ENCODE peak calls at places on chromosome 22, in eight cellular contexts. U, N, J, V, K, M, Q and B are unnamed samples.

GRCh38 chr22:17472886-17473285 is 90.4 kb upstream of the SLC25A18 start:
- DNase-seq in U (no peak), N (no peak), J (no peak), V (no peak), K (peak), M (no peak), Q (no peak), B (no peak)

GRCh38 chr22:23064381-23065068 is 5.8 kb upstream of the GNAZ start:
- DNase-seq in U (no peak), N (no peak), J (no peak), V (no peak), K (no peak), M (no peak), Q (no peak), B (no peak)

GRCh38 chr22:48919851-48920589 is 907.7 kb downstream of the BRD1 start:
- DNase-seq in U (no peak), N (no peak), J (no peak), V (no peak), K (no peak), M (no peak), Q (no peak), B (no peak)

GRCh38 chr22:50161508-50162390 is 8.8 kb upstream of the PANX2 start:
- DNase-seq in U (no peak), N (no peak), J (no peak), V (no peak), K (no peak), M (no peak), Q (no peak), B (no peak)

GRCh38 chr22:35214968-35215367 is 42.3 kb upstream of the HMGXB4 start:
- DNase-seq in U (no peak), N (no peak), J (no peak), V (no peak), K (no peak), M (no peak), Q (no peak), B (no peak)

GRCh38 chr22:24063361-24063760 is 52.3 kb downstream of the CABIN1 start:
- DNase-seq in U (no peak), N (no peak), J (no peak), V (no peak), K (no peak), M (no peak), Q (no peak), B (no peak)

GRCh38 chr22:50206599-50206998 is 5.8 kb downstream of the SELENOO start:
- DNase-seq in U (peak), N (peak), J (peak), V (peak), K (peak), M (peak), Q (no peak), B (no peak)

GRCh38 chr22:31248138-31248745 is 36.1 kb downstream of the LIMK2 start:
- DNase-seq in U (no peak), N (peak), J (peak), V (peak), K (peak), M (peak), Q (peak), B (peak)

GRCh38 chr22:50544078-50544745 is 1.5 kb upstream of the KLHDC7B start:
- DNase-seq in U (peak), N (peak), J (peak), V (peak), K (peak), M (peak), Q (peak), B (peak)

GRCh38 chr22:48741540-48741939 is 1086.1 kb downstream of the BRD1 start:
- DNase-seq in U (no peak), N (no peak), J (no peak), V (no peak), K (no peak), M (no peak), Q (no peak), B (no peak)

GRCh38 chr22:36815558-36816337 is 1.1 kb downstream of the PVALB start:
- DNase-seq in U (no peak), N (no peak), J (no peak), V (no peak), K (no peak), M (no peak), Q (no peak), B (no peak)
- TF ChIP-seq CTCF in U (no peak), N (no peak), J (no peak), V (no peak), K (no peak), M (no peak), Q (no peak), B (no peak)

GRCh38 chr22:45101828-45102227 is 61.9 kb upstream of the NUP50 start:
- DNase-seq in U (peak), N (peak), J (peak), V (peak), K (peak), M (peak), Q (peak), B (peak)

GRCh38 chr22:45102896-45103420 is 60.8 kb upstream of the NUP50 start:
- DNase-seq in U (no peak), N (no peak), J (no peak), V (no peak), K (no peak), M (no peak), Q (no peak), B (no peak)

GRCh38 chr22:45104313-45104712 is 59.4 kb upstream of the NUP50 start:
- DNase-seq in U (no peak), N (no peak), J (no peak), V (no peak), K (no peak), M (no peak), Q (no peak), B (no peak)

GRCh38 chr22:45105281-45105700 is 58.4 kb upstream of the NUP50 start:
- DNase-seq in U (no peak), N (no peak), J (no peak), V (peak), K (no peak), M (no peak), Q (no peak), B (peak)

DNA sequence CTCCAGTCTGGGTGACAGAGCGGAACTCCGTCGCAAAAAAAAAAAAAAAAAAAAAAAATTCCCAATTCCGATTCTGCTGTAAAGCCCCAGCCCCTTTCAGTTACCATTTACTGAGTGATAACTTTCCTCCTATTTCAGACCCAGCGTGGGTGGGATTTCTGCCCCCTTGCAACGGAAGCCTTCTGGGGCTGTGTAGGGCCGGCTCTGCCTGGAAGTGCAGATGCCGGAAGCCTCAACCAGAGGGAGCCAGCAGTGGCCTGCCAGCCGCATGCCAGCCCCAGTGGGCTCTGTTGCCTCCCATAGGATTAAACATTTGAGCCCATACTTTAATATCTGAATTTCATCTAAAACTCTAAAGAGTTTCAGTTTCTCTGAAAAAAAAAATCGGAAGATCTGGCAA is 60.0 kb upstream of the NUP50 start:
- DNase-seq in U (no peak), N (no peak), J (no peak), V (no peak), K (no peak), M (no peak), Q (no peak), B (no peak)
- TF ChIP-seq CTCF in U (no peak), N (peak), J (no peak), V (peak), K (no peak), M (peak), Q (no peak), B (peak)

DNA sequence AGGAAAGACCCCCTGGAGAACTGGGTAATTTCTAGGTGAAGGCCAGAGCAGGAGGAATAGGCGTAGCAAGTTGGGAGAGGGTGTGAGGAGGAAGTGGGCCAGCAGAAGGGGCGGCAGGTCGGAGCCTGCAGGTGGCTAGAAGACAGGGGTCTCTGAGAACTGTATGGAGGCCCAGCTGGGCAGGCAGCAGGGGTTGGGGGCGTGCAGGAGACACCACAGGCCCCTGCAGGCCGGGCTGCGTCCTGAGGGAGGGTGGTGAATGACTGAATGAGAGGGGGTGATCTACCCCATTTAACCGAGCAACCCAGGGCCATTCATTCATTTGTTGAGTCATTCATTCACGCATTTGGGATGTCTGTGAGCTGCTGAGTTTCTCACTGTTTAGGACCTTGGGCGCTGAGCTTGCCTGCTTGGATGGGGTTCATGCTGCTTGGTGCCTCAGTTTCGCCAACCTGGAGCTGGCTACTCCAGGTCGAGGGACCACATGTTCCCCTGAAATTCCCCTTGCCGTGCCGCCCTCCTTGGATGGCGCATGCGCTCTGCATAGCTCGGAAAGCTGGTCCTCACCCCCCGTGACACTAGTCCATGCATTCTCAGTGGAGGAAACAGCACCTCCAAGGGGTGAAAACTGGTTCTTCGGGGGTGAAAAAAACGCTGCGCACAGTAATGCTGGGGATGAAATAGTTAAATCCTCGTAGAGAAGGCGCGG is 15.6 kb downstream of the MPPED1 start:
- DNase-seq in U (no peak), N (no peak), J (no peak), V (no peak), K (no peak), M (no peak), Q (no peak), B (no peak)
- TF ChIP-seq CTCF in U (no peak), N (no peak), J (no peak), V (no peak), K (peak), M (no peak), Q (no peak), B (no peak)

GRCh38 chr22:25853501-25853900 is 111.5 kb downstream of the MYO18B start:
- DNase-seq in U (no peak), N (no peak), J (no peak), V (no peak), K (no peak), M (no peak), Q (no peak), B (no peak)
- TF ChIP-seq CTCF in U (no peak), N (no peak), J (no peak), V (no peak), K (no peak), M (no peak), Q (no peak), B (no peak)

GRCh38 chr22:29606320-29606719 is 2.9 kb downstream of the NF2 start:
- DNase-seq in U (no peak), N (no peak), J (no peak), V (no peak), K (no peak), M (no peak), Q (no peak), B (no peak)

GRCh38 chr22:29610780-29611179 is 7.3 kb downstream of the NF2 start:
- DNase-seq in U (no peak), N (no peak), J (no peak), V (no peak), K (no peak), M (no peak), Q (no peak), B (no peak)

GRCh38 chr22:29605236-29605850 is 1.9 kb downstream of the NF2 start:
- DNase-seq in U (no peak), N (no peak), J (no peak), V (no peak), K (no peak), M (no peak), Q (no peak), B (no peak)

GRCh38 chr22:29607426-29607825 is 4.0 kb downstream of the NF2 start:
- DNase-seq in U (no peak), N (peak), J (no peak), V (no peak), K (no peak), M (no peak), Q (no peak), B (no peak)

GRCh38 chr22:29609139-29609538 is 5.7 kb downstream of the NF2 start:
- DNase-seq in U (no peak), N (no peak), J (no peak), V (no peak), K (peak), M (no peak), Q (no peak), B (no peak)
- TF ChIP-seq CTCF in U (no peak), N (peak), J (no peak), V (peak), K (peak), M (no peak), Q (no peak), B (peak)

DNA sequence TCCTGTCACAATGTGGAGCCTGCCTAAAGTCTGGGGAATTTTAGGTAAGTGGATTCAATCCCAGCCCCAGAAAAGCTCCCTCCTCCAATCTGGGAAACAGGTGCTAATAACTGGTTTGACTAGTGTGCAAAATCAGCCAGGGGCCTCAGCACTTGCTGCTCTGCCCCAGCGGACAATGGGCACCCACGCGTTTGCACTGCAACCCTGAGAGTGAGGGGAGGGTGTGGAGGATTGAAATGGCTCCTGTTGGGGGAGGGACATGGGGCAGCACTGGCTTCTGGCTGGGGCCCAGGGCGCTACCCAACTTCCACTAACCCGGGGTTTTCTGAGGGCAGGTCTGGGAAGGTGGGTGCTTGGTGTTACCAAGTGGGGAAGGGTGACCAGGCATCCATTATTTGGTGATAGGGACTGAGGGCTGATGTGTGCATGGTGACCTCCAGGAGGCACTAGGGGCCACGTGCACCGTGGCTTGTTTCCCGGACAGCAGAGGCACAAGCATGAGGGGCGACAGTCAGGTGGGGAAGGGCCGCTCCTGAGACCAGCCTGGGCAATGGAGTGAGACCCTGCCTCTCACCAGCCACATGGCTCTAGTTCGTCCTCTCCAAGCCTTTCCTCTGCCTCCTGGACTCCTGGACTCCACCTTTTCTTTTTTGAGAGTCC is 4.3 kb upstream of the PNPLA5 start:
- DNase-seq in U (no peak), N (no peak), J (no peak), V (no peak), K (no peak), M (no peak), Q (no peak), B (no peak)
- TF ChIP-seq CTCF in U (no peak), N (no peak), J (no peak), V (peak), K (no peak), M (no peak), Q (no peak), B (peak)

DNA sequence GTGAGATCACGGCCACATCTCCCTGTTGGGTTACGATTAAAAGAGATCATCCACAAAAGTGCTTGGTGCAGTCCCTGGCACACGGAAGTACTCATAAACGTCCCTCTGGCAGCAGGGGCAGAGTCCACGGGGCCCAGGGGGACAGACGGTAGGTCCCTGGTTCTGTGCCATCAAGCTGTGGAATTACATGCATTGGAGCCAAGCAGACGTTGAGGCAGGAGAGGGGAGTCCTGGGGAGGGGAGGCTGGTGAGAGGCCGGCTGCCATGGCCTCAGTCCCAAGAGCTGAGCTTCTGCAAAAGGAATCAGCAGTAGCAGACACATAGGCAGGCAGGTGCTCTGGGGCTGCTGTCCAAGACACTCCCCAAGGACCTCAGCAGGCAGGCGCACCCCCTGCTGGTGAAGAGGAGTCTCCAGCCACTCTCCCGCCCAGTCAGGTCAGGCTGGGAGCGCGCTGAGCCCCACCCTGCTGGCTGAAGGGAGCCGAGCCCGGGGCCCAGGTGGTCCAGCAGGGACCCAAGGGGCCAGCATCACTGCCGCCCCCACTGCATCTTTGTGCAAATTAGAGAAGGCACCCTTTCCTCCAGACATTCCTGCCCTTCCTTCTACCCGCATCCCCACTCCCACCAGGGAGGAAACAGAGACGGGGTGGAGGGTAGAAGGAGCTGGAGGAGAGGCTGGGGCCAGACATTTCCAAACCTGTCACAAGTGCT is 7.6 kb upstream of the KCTD17 start:
- DNase-seq in U (peak), N (peak), J (peak), V (peak), K (peak), M (no peak), Q (peak), B (peak)
- TF ChIP-seq CTCF in U (peak), N (peak), J (peak), V (peak), K (peak), M (peak), Q (peak), B (peak)

DNA sequence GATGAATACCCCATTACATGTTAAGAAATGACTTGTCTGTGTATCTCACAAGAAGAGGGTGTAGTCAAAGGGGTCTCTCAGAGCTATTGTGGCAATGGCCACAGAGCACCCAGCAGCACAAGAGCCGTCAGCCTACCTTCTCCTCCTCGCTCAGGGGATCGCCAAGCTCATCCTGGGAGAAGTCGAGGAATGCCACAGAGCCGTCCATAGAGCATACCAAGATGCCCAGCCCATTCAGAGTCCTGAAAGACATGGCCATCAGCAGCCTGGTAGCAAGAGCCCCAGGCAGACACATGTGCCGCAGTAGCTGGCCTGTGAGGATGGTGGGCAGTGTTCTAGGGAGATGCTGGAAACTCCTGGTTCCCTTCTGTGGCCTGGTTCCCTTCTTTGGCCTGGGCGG is 44.0 kb downstream of the HIRA start:
- DNase-seq in U (no peak), N (no peak), J (no peak), V (no peak), K (no peak), M (no peak), Q (no peak), B (no peak)
- TF ChIP-seq CTCF in U (no peak), N (no peak), J (no peak), V (no peak), K (no peak), M (no peak), Q (no peak), B (no peak)

DNA sequence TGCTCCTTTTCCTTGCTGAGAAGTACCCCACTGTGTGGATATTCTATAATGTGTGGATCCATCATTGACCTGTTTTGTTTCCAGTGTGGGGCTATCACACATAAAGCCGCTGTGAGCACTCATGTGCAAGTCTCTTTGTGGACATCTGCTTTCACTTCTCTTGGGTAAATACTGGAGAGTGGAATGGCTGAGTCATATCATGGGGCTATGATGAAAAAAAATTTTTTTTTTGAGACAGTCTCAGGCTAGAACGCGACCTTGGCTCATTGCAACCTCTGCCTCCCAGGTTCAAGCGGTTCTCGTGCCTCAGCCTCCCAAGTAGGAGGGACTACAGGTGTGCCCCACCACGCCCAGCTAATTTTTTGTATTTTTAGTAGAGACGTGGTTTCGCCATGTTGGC is 7.7 kb upstream of the FAM118A start:
- DNase-seq in U (no peak), N (peak), J (no peak), V (peak), K (no peak), M (peak), Q (no peak), B (peak)
- TF ChIP-seq CTCF in U (no peak), N (no peak), J (no peak), V (peak), K (no peak), M (no peak), Q (no peak), B (no peak)